ENCODE peak calls at places on chromosomes 13 and 19, in five cellular contexts. W is IMR-90, O is lower leg skin, Q is suprapubic skin, F is HCT116. K is an unnamed sample.

GRCh38 chr13:94239135-94239534 is 240.3 kb downstream of the DCT start:
- DNase-seq in O (no peak), W (peak), F (no peak), Q (no peak), K (peak)

GRCh38 chr13:33129886-33130285 is 113.7 kb downstream of the KL start:
- DNase-seq in F (no peak), O (no peak), W (no peak), Q (no peak), K (no peak)

GRCh38 chr13:90414691-90415596 is 932.5 kb upstream of the MIR17HG start:
- DNase-seq in Q (no peak), O (no peak), F (peak), W (peak), K (peak)

GRCh38 chr13:67518785-67519184 is 288.6 kb upstream of the PCDH9 start:
- DNase-seq in O (no peak), W (no peak), Q (no peak), F (no peak), K (no peak)

GRCh38 chr19:39362682-39363657 is 20.7 kb downstream of the SAMD4B start:
- DNase-seq in O (peak), Q (no peak), W (peak), F (no peak), K (no peak)

GRCh38 chr19:38808741-38809140 is 4.0 kb downstream of the LGALS4 start:
- DNase-seq in Q (no peak), O (no peak), W (no peak), F (no peak), K (no peak)

GRCh38 chr19:15072930-15073647 is 8.9 kb upstream of the OR1I1 start:
- DNase-seq in W (no peak), O (no peak), F (no peak), Q (no peak), K (no peak)

GRCh38 chr13:77751513-77752456 is 54.3 kb downstream of the SLAIN1 start:
- DNase-seq in O (no peak), F (peak), W (peak), Q (no peak), K (peak)

GRCh38 chr13:59259416-59260000 is 904.2 kb downstream of the DIAPH3 start:
- DNase-seq in W (no peak), F (no peak), Q (no peak), O (no peak), K (no peak)

GRCh38 chr13:43629691-43630480 is 156.9 kb downstream of the ENOX1 start:
- DNase-seq in Q (no peak), O (no peak), F (no peak), W (peak), K (no peak)

GRCh38 chr13:29688193-29688592 is 92.7 kb upstream of the SLC7A1 start:
- DNase-seq in W (no peak), F (no peak), Q (no peak), O (no peak), K (no peak)

GRCh38 chr19:811007-811434 is 10.7 kb downstream of the PLPPR3 start:
- DNase-seq in W (no peak), F (no peak), Q (no peak), O (no peak), K (no peak)

GRCh38 chr13:46593403-46593802 is 40.4 kb downstream of the LRCH1 start:
- DNase-seq in W (no peak), F (no peak), O (no peak), Q (no peak), K (no peak)

GRCh38 chr13:35720690-35721554 is 244.4 kb upstream of the MAB21L1 start:
- DNase-seq in W (peak), Q (no peak), F (peak), O (no peak), K (peak)

GRCh38 chr19:28505134-28505533 is 707.8 kb downstream of the UQCRFS1 start:
- DNase-seq in O (no peak), Q (no peak), W (no peak), F (no peak), K (no peak)

GRCh38 chr19:1400281-1401137 is 833 bp downstream of the GAMT start:
- DNase-seq in Q (no peak), O (no peak), F (no peak), W (no peak), K (no peak)

GRCh38 chr19:36142046-36142445 is 2.2 kb downstream of the CAPNS1 start:
- DNase-seq in Q (no peak), F (no peak), W (no peak), O (no peak), K (no peak)

GRCh38 chr19:56066152-56067023 is 54.7 kb downstream of the ZNF787 start:
- DNase-seq in F (peak), Q (no peak), O (no peak), W (peak), K (peak)

GRCh38 chr13:38265135-38265497 is 84.5 kb upstream of the UFM1 start:
- DNase-seq in O (no peak), W (no peak), F (no peak), Q (no peak), K (no peak)

GRCh38 chr19:16066611-16067104 is 9.6 kb upstream of the TPM4 start:
- DNase-seq in O (no peak), Q (peak), W (peak), F (peak), K (peak)

GRCh38 chr13:37179646-37180045 is 74.2 kb upstream of the CSNK1A1L start:
- DNase-seq in Q (no peak), F (no peak), W (no peak), O (no peak), K (no peak)

GRCh38 chr13:50840327-50840726 is 3.2 kb downstream of the DLEU7 start:
- DNase-seq in W (no peak), Q (no peak), O (no peak), F (no peak), K (no peak)

GRCh38 chr13:94236876-94237275 is 242.6 kb downstream of the DCT start:
- DNase-seq in W (no peak), O (no peak), Q (no peak), F (no peak), K (no peak)

GRCh38 chr19:33496016-33496415 is 25.6 kb downstream of the PEPD start:
- DNase-seq in F (no peak), Q (peak), O (no peak), W (no peak), K (no peak)

GRCh38 chr13:113086031-113086750 is 19.4 kb upstream of the F7 start:
- DNase-seq in W (peak), Q (no peak), O (no peak), F (no peak), K (no peak)

GRCh38 chr19:46574533-46574932 is 26.6 kb upstream of the CALM3 start:
- DNase-seq in Q (no peak), F (no peak), O (no peak), W (no peak), K (no peak)

GRCh38 chr19:6473652-6474051 is 7.9 kb downstream of the DENND1C start:
- DNase-seq in W (no peak), Q (no peak), F (no peak), O (no peak), K (no peak)

GRCh38 chr13:64993514-64994164 is 2236.5 kb downstream of the PCDH9 start:
- DNase-seq in Q (no peak), O (no peak), F (no peak), W (no peak), K (no peak)

GRCh38 chr13:71513414-71514063 is 353.5 kb downstream of the DACH1 start:
- DNase-seq in Q (no peak), W (no peak), O (no peak), F (no peak), K (no peak)

GRCh38 chr13:23201870-23202269 is 21.1 kb downstream of the SGCG start:
- DNase-seq in W (no peak), F (no peak), O (no peak), Q (no peak), K (no peak)

GRCh38 chr13:42239644-42240043 is 32.3 kb upstream of the AKAP11 start:
- DNase-seq in O (no peak), W (peak), Q (no peak), F (no peak), K (no peak)

GRCh38 chr13:66716502-66716901 is 513.6 kb downstream of the PCDH9 start:
- DNase-seq in F (no peak), O (no peak), W (no peak), Q (no peak), K (no peak)

GRCh38 chr13:30872195-30872594 is 33.9 kb upstream of the MEDAG start:
- DNase-seq in F (no peak), Q (no peak), W (no peak), O (no peak), K (no peak)

GRCh38 chr13:72886272-72887062 is 104.5 kb downstream of the PIBF1 start:
- DNase-seq in W (peak), F (no peak), O (no peak), Q (no peak), K (no peak)

GRCh38 chr19:33438016-33438671 is 64.6 kb downstream of the CEBPG start:
- DNase-seq in O (no peak), W (peak), F (no peak), Q (no peak), K (peak)

GRCh38 chr13:78736142-78736541 is 77.2 kb upstream of the OBI1 start:
- DNase-seq in W (no peak), F (no peak), O (no peak), Q (no peak), K (no peak)

GRCh38 chr13:113616281-113616906 is 31.8 kb downstream of the TFDP1 start:
- DNase-seq in O (no peak), W (peak), Q (no peak), F (no peak), K (no peak)

GRCh38 chr13:20128459-20128927 is 32.4 kb downstream of the GJA3 start:
- DNase-seq in Q (no peak), F (no peak), O (no peak), W (no peak), K (no peak)

GRCh38 chr19:3470500-3471128 is 9.7 kb downstream of the SMIM24 start:
- DNase-seq in O (no peak), W (no peak), F (no peak), Q (no peak), K (no peak)

GRCh38 chr19:3471954-3472655 is 8.2 kb downstream of the SMIM24 start:
- DNase-seq in Q (no peak), O (no peak), F (no peak), W (no peak), K (no peak)

GRCh38 chr19:3468211-3468610 is 12.1 kb downstream of the SMIM24 start:
- DNase-seq in F (no peak), Q (no peak), W (no peak), O (no peak), K (no peak)

GRCh38 chr19:3467437-3468198 is 12.7 kb downstream of the SMIM24 start:
- DNase-seq in W (no peak), O (no peak), F (no peak), Q (no peak), K (no peak)

GRCh38 chr19:3469638-3470499 is 10.5 kb downstream of the SMIM24 start:
- DNase-seq in O (no peak), F (no peak), Q (no peak), W (no peak), K (no peak)
- TF ChIP-seq POLR2A in O (no peak), F (no peak), Q (no peak), W (no peak), K (no peak)

GRCh38 chr13:75458696-75459422 is 23.1 kb downstream of the TBC1D4 start:
- DNase-seq in F (no peak), W (no peak), O (peak), Q (no peak), K (no peak)
- TF ChIP-seq POLR2A in F (no peak), W (no peak), O (no peak), Q (no peak), K (no peak)

GRCh38 chr19:4910594-4911273 is 1.4 kb downstream of the UHRF1 start:
- DNase-seq in F (no peak), Q (no peak), O (no peak), W (peak), K (peak)
- TF ChIP-seq POLR2A in F (no peak), Q (no peak), O (no peak), W (peak), K (peak)

GRCh38 chr13:26861951-26862350 is 101.4 kb upstream of the GPR12 start:
- DNase-seq in W (no peak), Q (no peak), O (no peak), F (no peak), K (no peak)
- TF ChIP-seq POLR2A in W (no peak), Q (no peak), O (no peak), F (no peak), K (no peak)

DNA sequence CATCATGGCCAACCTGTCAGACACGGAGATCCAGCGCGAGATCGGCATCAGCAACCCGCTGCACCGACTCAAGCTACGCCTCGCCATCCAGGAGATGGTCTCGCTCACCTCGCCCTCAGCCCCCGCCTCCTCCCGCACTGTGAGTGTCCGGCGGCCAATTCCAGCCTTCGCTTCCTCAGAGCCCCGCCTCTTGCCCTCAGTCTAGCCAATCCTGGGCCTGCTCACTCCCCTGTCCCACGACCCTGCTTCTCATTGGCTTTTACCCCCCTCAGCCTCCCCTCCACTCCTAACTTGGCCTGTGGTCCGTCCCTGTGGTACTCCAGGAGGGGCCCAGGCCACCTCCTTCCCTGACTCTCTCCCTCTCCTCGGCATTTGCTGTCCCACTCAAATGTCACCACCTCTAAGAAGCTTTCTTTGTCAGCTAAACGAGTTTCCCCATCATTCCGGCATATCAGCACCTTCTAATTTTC is 12.3 kb downstream of the HRC start:
- DNase-seq in Q (peak), F (no peak), W (peak), O (peak), K (peak)
- TF ChIP-seq POLR2A in Q (no peak), F (no peak), W (no peak), O (no peak), K (peak)

GRCh38 chr13:106562301-106562700 is 5.6 kb downstream of the ARGLU1 start:
- DNase-seq in Q (no peak), F (no peak), O (no peak), W (no peak), K (no peak)

GRCh38 chr13:106560791-106561190 is 7.1 kb downstream of the ARGLU1 start:
- DNase-seq in W (no peak), O (no peak), F (no peak), Q (no peak), K (no peak)

GRCh38 chr13:106558527-106558926 is 9.4 kb downstream of the ARGLU1 start:
- DNase-seq in F (no peak), O (no peak), W (no peak), Q (no peak), K (no peak)

GRCh38 chr13:106565127-106565775 is 2.7 kb downstream of the ARGLU1 start:
- DNase-seq in Q (no peak), O (no peak), F (no peak), W (no peak), K (no peak)

DNA sequence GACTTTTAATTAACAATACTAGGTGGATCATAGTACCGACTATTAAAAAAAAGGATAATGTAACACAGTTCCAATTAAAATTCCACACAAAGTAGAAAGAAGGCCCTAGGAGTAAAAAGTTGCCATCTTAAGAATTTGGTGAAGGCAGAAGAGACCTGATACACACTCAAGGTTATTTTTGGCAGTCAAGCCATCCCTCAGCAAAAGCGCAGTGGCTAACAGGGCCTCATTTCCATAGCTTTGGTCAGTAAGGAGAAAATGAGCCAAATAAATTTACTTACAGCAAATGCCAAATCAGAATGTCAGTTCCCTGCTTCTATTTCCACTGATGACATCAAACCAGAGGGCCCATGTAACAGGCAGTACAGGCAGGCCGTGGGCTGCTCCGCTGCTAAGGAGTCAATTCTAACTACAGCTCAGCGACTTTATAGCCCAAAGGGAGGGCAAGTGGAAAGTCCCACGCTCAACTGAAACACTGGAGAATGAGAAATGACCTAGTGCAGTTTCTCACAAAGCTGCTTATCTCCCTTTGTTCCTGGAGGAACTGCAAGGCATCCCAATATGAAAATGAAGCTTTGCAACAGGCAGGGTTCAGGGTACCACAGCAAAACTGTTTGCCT is 6.3 kb downstream of the ARGLU1 start:
- DNase-seq in F (no peak), Q (no peak), O (no peak), W (peak), K (no peak)
- TF ChIP-seq POLR2A in F (no peak), Q (no peak), O (no peak), W (no peak), K (no peak)

GRCh38 chr19:49499030-49499670 is 2.9 kb downstream of the RPS11 start:
- DNase-seq in W (no peak), Q (no peak), F (no peak), O (no peak), K (no peak)
- TF ChIP-seq POLR2A in W (no peak), Q (no peak), F (no peak), O (no peak), K (no peak)

GRCh38 chr19:43634877-43635560 is 4.6 kb downstream of the CADM4 start:
- DNase-seq in Q (peak), F (no peak), W (no peak), O (no peak), K (no peak)
- TF ChIP-seq POLR2A in Q (no peak), F (no peak), W (no peak), O (no peak), K (no peak)

DNA sequence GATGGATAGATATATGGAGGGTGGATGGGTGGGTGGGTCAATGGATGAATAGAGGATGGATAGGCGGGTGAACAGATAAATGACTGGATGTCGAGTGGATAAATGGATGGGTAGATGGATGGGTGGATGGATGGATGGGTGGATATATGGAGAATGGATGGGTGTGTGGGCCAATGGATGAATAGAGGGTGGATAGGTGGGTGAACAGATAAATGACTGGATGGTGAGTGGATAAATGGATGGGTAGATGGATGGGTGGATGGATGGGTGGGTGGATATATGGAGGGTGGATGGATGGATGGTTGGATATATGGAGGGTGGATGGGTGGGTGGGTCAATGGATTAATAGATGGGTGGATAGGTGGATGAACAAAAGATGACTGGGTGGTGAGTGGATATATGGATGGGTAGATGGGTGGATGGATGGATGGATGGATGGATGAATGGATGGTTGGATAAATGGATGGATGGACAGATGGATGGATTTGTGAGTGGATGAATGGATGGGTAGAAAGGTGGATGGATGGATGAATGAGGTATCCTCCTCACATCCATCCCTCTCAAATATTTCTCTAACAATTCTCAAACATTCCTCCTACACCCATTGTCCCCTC is 21.0 kb downstream of the AXL start:
- DNase-seq in O (no peak), F (no peak), Q (no peak), W (no peak), K (no peak)
- TF ChIP-seq POLR2A in O (no peak), F (no peak), Q (no peak), W (no peak), K (no peak)

K was measured in H54.